ENCODE peak calls at places on chromosomes 12 and 14, in four cellular contexts. One of them, this sample, is unnamed. For H3K9me3, the result is how much of the 10 kb centered on the place peaks cover.

GRCh38 chr12:9668141-9669018 is 1.1 kb upstream of the CLEC2D start:
- DNase-seq in right lobe of liver: no peak
- DNase-seq in adrenal gland: no peak
- DNase-seq in psoas muscle: no peak
- DNase-seq in this sample: no peak

GRCh38 chr12:103809154-103809553 is 31.9 kb downstream of the NT5DC3 start:
- DNase-seq in adrenal gland: no peak
- DNase-seq in right lobe of liver: no peak
- DNase-seq in psoas muscle: no peak
- DNase-seq in this sample: no peak

GRCh38 chr12:79082595-79082994 is 218.0 kb downstream of the SYT1 start:
- DNase-seq in adrenal gland: no peak
- DNase-seq in right lobe of liver: no peak
- DNase-seq in psoas muscle: no peak
- DNase-seq in this sample: no peak

GRCh38 chr12:129258781-129259318 is 405.6 kb downstream of the GLT1D1 start:
- DNase-seq in psoas muscle: no peak
- DNase-seq in right lobe of liver: no peak
- DNase-seq in adrenal gland: no peak
- DNase-seq in this sample: no peak

GRCh38 chr12:57754411-57755193 is at the start of gene MARCHF9:
- DNase-seq in psoas muscle: peak
- DNase-seq in adrenal gland: peak
- DNase-seq in right lobe of liver: peak
- DNase-seq in this sample: peak

GRCh38 chr14:56512521-56512920 is 67.1 kb upstream of the TMEM260 start:
- DNase-seq in adrenal gland: no peak
- DNase-seq in psoas muscle: no peak
- DNase-seq in right lobe of liver: no peak
- DNase-seq in this sample: no peak

GRCh38 chr12:99235381-99235780 is 412.2 kb upstream of the GARIN6 start:
- DNase-seq in adrenal gland: no peak
- DNase-seq in right lobe of liver: no peak
- DNase-seq in psoas muscle: no peak
- DNase-seq in this sample: no peak

GRCh38 chr12:100201604-100202423 is 1.2 kb downstream of the ACTR6 start:
- DNase-seq in adrenal gland: no peak
- DNase-seq in psoas muscle: no peak
- DNase-seq in right lobe of liver: no peak
- DNase-seq in this sample: no peak

GRCh38 chr14:59254911-59255545 is 66.6 kb downstream of the DAAM1 start:
- DNase-seq in psoas muscle: no peak
- DNase-seq in right lobe of liver: no peak
- DNase-seq in adrenal gland: peak
- DNase-seq in this sample: no peak

GRCh38 chr12:51200806-51201205 is 17.1 kb downstream of the POU6F1 start:
- DNase-seq in psoas muscle: no peak
- DNase-seq in right lobe of liver: no peak
- DNase-seq in adrenal gland: no peak
- DNase-seq in this sample: no peak

GRCh38 chr12:96989916-96990315 is 82.9 kb downstream of the NEDD1 start:
- DNase-seq in right lobe of liver: no peak
- DNase-seq in psoas muscle: no peak
- DNase-seq in adrenal gland: no peak
- DNase-seq in this sample: no peak

GRCh38 chr12:49230810-49231209 is 34.1 kb upstream of the TUBA1C start:
- DNase-seq in right lobe of liver: no peak
- DNase-seq in psoas muscle: no peak
- DNase-seq in adrenal gland: no peak
- DNase-seq in this sample: no peak

GRCh38 chr12:46153267-46153872 is 115.5 kb downstream of the SLC38A1 start:
- DNase-seq in psoas muscle: no peak
- DNase-seq in adrenal gland: no peak
- DNase-seq in right lobe of liver: no peak
- DNase-seq in this sample: no peak

GRCh38 chr12:124030510-124030909 is 57.5 kb downstream of the ZNF664 start:
- DNase-seq in adrenal gland: peak
- DNase-seq in psoas muscle: no peak
- DNase-seq in right lobe of liver: no peak
- DNase-seq in this sample: peak

GRCh38 chr12:2783936-2784600 is 10.7 kb upstream of the FKBP4 start:
- DNase-seq in adrenal gland: peak
- DNase-seq in right lobe of liver: peak
- DNase-seq in psoas muscle: peak
- DNase-seq in this sample: peak

GRCh38 chr14:52948836-52949235 is 2.0 kb downstream of the FERMT2 start:
- DNase-seq in psoas muscle: no peak
- DNase-seq in right lobe of liver: no peak
- DNase-seq in adrenal gland: no peak
- DNase-seq in this sample: no peak

DNA sequence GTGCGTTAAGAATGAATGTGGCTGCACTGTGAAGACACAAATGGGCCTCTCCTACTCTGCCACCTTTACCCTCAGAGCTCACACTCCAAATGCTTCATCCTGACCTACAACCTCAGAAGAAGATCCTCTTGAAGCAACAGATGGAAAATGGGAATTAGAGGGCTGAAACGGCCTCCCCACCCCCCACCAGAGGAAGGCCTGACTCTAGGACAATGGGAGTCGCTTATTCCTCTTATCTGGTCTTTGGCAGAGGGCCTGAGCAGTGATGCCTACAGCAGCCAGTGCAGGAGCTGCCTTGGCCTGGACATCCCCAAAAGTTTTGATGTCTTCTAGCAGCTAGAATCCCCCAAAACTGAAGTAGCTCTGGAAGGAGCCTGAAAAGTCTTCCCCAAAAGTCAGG is 29.2 kb downstream of the BTBD7 start:
- DNase-seq in adrenal gland: peak
- DNase-seq in right lobe of liver: no peak
- DNase-seq in psoas muscle: no peak
- DNase-seq in this sample: peak
- H3K27ac ChIP-seq in adrenal gland: no peak
- H3K27ac ChIP-seq in right lobe of liver: no peak
- H3K27ac ChIP-seq in psoas muscle: no peak
- H3K27ac ChIP-seq in this sample: no peak

DNA sequence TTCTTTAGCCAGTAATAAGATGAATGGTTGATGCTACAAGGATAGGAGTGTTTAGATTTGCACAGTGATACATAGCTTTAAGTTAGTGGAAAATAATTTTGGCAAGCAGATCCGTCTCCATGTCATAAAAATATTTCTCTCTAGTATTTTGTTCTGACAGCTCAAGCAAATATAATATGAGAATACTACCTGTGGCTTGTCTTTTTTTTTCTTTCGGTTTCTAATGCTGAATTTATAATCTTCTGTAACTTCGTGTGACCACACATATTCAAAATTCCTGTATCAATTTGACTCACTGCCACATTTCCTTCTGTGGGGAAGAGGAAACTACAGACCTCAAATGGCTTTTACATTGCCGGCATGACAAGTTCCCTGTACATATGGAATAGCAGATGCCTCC is 103.7 kb upstream of the CCDC91 start:
- DNase-seq in adrenal gland: no peak
- DNase-seq in right lobe of liver: no peak
- DNase-seq in psoas muscle: no peak
- DNase-seq in this sample: no peak
- H3K4me3 ChIP-seq in adrenal gland: no peak
- H3K4me3 ChIP-seq in right lobe of liver: no peak
- H3K4me3 ChIP-seq in psoas muscle: no peak
- H3K4me3 ChIP-seq in this sample: no peak

GRCh38 chr12:37541356-37541755 is 775.2 kb upstream of the ALG10B start:
- DNase-seq in psoas muscle: no peak
- DNase-seq in adrenal gland: no peak
- DNase-seq in right lobe of liver: no peak
- DNase-seq in this sample: no peak
- H3K9me3 ChIP-seq in psoas muscle: under half
- H3K9me3 ChIP-seq in adrenal gland: under half
- H3K9me3 ChIP-seq in right lobe of liver: under half
- H3K9me3 ChIP-seq in this sample: under half

GRCh38 chr14:92990456-92991430 is 67.8 kb downstream of the CHGA start:
- DNase-seq in psoas muscle: no peak
- DNase-seq in right lobe of liver: no peak
- DNase-seq in adrenal gland: peak
- DNase-seq in this sample: peak

GRCh38 chr14:92994942-92995341 is 72.0 kb downstream of the CHGA start:
- DNase-seq in right lobe of liver: no peak
- DNase-seq in adrenal gland: no peak
- DNase-seq in psoas muscle: no peak
- DNase-seq in this sample: peak

GRCh38 chr14:92994131-92994676 is 71.3 kb downstream of the CHGA start:
- DNase-seq in psoas muscle: no peak
- DNase-seq in right lobe of liver: no peak
- DNase-seq in adrenal gland: no peak
- DNase-seq in this sample: no peak

GRCh38 chr14:92991536-92991935 is 68.6 kb downstream of the CHGA start:
- DNase-seq in adrenal gland: no peak
- DNase-seq in psoas muscle: no peak
- DNase-seq in right lobe of liver: no peak
- DNase-seq in this sample: peak

GRCh38 chr14:92993302-92993701 is 70.4 kb downstream of the CHGA start:
- DNase-seq in adrenal gland: peak
- DNase-seq in right lobe of liver: peak
- DNase-seq in psoas muscle: no peak
- DNase-seq in this sample: no peak
- H3K27ac ChIP-seq in adrenal gland: no peak
- H3K27ac ChIP-seq in right lobe of liver: peak
- H3K27ac ChIP-seq in psoas muscle: no peak
- H3K27ac ChIP-seq in this sample: peak

DNA sequence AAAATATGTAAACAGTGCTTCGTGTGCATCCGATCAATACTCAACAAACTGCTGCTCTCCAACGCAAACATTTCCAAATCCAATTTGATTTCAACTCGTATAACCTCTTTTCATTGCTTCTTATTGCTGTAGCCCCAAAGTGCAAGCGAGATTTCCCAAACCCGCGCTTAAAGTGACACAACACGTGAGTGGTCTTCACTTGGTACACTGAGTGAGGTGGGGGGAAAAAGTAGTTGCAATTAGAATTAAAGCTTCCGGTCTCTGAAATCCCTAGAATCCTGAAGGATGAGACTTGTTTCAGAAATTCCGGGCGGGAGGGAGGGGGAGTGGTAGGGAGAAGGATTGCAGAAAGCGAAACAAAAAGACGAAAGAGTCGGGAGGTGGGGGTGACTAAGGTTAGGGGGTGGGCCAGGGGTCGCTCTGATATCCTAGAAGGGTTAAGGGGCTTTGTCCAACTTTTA is 387.5 kb downstream of the BCAT1 start:
- DNase-seq in psoas muscle: no peak
- DNase-seq in adrenal gland: no peak
- DNase-seq in right lobe of liver: peak
- DNase-seq in this sample: no peak
- H3K4me3 ChIP-seq in psoas muscle: peak
- H3K4me3 ChIP-seq in adrenal gland: peak
- H3K4me3 ChIP-seq in right lobe of liver: peak
- H3K4me3 ChIP-seq in this sample: peak

GRCh38 chr12:14326699-14327098 is 38.8 kb upstream of the ATF7IP start:
- DNase-seq in adrenal gland: no peak
- DNase-seq in psoas muscle: no peak
- DNase-seq in right lobe of liver: no peak
- DNase-seq in this sample: no peak

GRCh38 chr12:14327717-14328116 is 37.8 kb upstream of the ATF7IP start:
- DNase-seq in right lobe of liver: no peak
- DNase-seq in adrenal gland: no peak
- DNase-seq in psoas muscle: no peak
- DNase-seq in this sample: no peak

GRCh38 chr12:14332482-14332881 is 33.0 kb upstream of the ATF7IP start:
- DNase-seq in psoas muscle: no peak
- DNase-seq in right lobe of liver: no peak
- DNase-seq in adrenal gland: no peak
- DNase-seq in this sample: no peak
- H3K9me3 ChIP-seq in psoas muscle: under half
- H3K9me3 ChIP-seq in right lobe of liver: under half
- H3K9me3 ChIP-seq in adrenal gland: under half
- H3K9me3 ChIP-seq in this sample: under half

GRCh38 chr12:12810507-12811143 is 2.5 kb upstream of the DDX47 start:
- DNase-seq in adrenal gland: no peak
- DNase-seq in right lobe of liver: no peak
- DNase-seq in psoas muscle: no peak
- DNase-seq in this sample: no peak
- H3K27ac ChIP-seq in adrenal gland: no peak
- H3K27ac ChIP-seq in right lobe of liver: no peak
- H3K27ac ChIP-seq in psoas muscle: no peak
- H3K27ac ChIP-seq in this sample: no peak

DNA sequence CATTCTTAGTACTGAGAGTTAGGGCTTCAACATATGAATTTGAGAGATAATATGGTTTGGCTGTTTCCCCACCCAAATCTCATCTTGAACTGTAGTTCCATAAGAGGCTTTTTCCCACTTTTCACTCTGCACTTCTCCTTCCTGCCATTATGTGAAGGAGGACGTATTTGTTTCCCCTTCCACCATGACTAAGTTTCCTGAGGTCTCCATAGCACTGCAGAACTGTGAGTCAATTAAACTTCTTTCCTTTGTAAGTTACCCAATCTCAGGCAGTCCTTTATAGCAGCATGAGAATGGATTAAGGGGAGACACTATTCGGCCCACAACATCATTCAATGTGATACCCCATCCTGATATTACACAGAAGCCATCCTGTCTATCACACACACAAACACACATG is 36.8 kb upstream of the ALG10B start:
- DNase-seq in psoas muscle: no peak
- DNase-seq in right lobe of liver: no peak
- DNase-seq in adrenal gland: no peak
- DNase-seq in this sample: no peak
- H3K4me3 ChIP-seq in psoas muscle: no peak
- H3K4me3 ChIP-seq in right lobe of liver: no peak
- H3K4me3 ChIP-seq in adrenal gland: no peak
- H3K4me3 ChIP-seq in this sample: no peak

GRCh38 chr14:43003845-43004244 is 1397.2 kb downstream of the LRFN5 start:
- DNase-seq in right lobe of liver: no peak
- DNase-seq in psoas muscle: no peak
- DNase-seq in adrenal gland: no peak
- DNase-seq in this sample: no peak

GRCh38 chr14:43001729-43002128 is 1395.1 kb downstream of the LRFN5 start:
- DNase-seq in right lobe of liver: no peak
- DNase-seq in psoas muscle: no peak
- DNase-seq in adrenal gland: no peak
- DNase-seq in this sample: no peak

DNA sequence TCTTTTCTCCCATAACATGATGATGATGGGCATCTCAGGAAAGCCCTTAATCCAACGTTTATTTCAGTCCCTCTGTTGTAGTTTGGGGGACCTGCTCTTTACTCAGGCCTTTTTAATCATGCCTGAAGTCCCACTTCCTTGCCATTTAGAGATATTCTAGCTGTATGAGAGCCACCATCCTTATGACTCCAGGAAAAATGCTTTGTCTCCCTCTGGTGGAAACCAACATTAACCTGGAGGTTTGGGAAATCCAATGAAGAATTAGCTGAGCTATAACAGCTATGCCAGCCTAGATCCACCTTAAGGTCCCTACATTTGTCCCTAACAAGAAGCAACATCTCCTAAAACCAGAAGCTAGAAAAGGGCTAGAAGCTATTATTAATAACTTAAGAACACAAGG is 1399.1 kb downstream of the LRFN5 start:
- DNase-seq in right lobe of liver: no peak
- DNase-seq in psoas muscle: no peak
- DNase-seq in adrenal gland: no peak
- DNase-seq in this sample: no peak
- H3K9me3 ChIP-seq in right lobe of liver: under half
- H3K9me3 ChIP-seq in psoas muscle: under half
- H3K9me3 ChIP-seq in adrenal gland: under half
- H3K9me3 ChIP-seq in this sample: under half

GRCh38 chr12:13316847-13317246 is 120.3 kb downstream of the EMP1 start:
- DNase-seq in adrenal gland: no peak
- DNase-seq in psoas muscle: no peak
- DNase-seq in right lobe of liver: no peak
- DNase-seq in this sample: no peak
- H3K27ac ChIP-seq in adrenal gland: no peak
- H3K27ac ChIP-seq in psoas muscle: no peak
- H3K27ac ChIP-seq in right lobe of liver: no peak
- H3K27ac ChIP-seq in this sample: no peak